ENCODE peak calls at places on chromosomes 1 and 21, in seven cellular contexts. D is GM23338, O is transverse colon, W is GM12878, K is H1, H is Panc1, V is K562. R is an unnamed sample.

GRCh38 chr1:236568285-236568894 is 35.9 kb downstream of the HEATR1 start:
- DNase-seq in D (no peak), O (no peak), W (no peak), K (no peak), H (no peak), V (no peak), R (no peak)

GRCh38 chr1:101236546-101237228 is at the start of gene S1PR1:
- DNase-seq in D (peak; percentile 88), O (peak; percentile 46), W (peak; percentile 28), K (peak; percentile 39), H (no peak), V (no peak), R (no peak)

GRCh38 chr1:65773391-65773790 is 19.3 kb upstream of the PDE4B start:
- DNase-seq in D (no peak), O (no peak), W (no peak), K (no peak), H (no peak), V (no peak), R (no peak)

GRCh38 chr21:44648557-44649311 is 2.5 kb downstream of the KRTAP10-11 start:
- DNase-seq in D (no peak), O (no peak), W (no peak), K (no peak), H (no peak), V (no peak), R (no peak)

GRCh38 chr1:25061596-25061995 is 131.5 kb upstream of the RUNX3 start:
- DNase-seq in D (no peak), O (no peak), W (no peak), K (no peak), H (no peak), V (no peak), R (no peak)

GRCh38 chr1:19809044-19809750 is 5.9 kb downstream of the RNF186 start:
- DNase-seq in D (peak; percentile 38), O (peak; percentile 48), W (no peak), K (no peak), H (no peak), V (no peak), R (no peak)

GRCh38 chr1:179034720-179035119 is 9.0 kb downstream of the FAM20B start:
- DNase-seq in D (no peak), O (no peak), W (peak; percentile 77), K (no peak), H (no peak), V (no peak), R (no peak)

GRCh38 chr1:157154940-157155514 is 16.8 kb upstream of the ETV3 start:
- DNase-seq in D (peak; percentile 24), O (peak; percentile 86), W (no peak), K (no peak), H (no peak), V (peak; percentile 71), R (no peak)

GRCh38 chr1:227315500-227316346 is 2.6 kb downstream of the CDC42BPA start:
- DNase-seq in D (peak; percentile 29), O (peak; percentile 66), W (no peak), K (no peak), H (no peak), V (peak; percentile 65), R (no peak)

GRCh38 chr1:150072959-150073358 is 5.4 kb downstream of the VPS45 start:
- DNase-seq in D (peak; percentile 6), O (no peak), W (no peak), K (no peak), H (no peak), V (no peak), R (no peak)

GRCh38 chr1:109530457-109531204 is 9.0 kb upstream of the GPR61 start:
- DNase-seq in D (no peak), O (no peak), W (no peak), K (no peak), H (no peak), V (no peak), R (no peak)

GRCh38 chr1:67816506-67816905 is 16.8 kb downstream of the GNG12 start:
- DNase-seq in D (no peak), O (peak; percentile 50), W (no peak), K (no peak), H (no peak), V (no peak), R (no peak)

GRCh38 chr1:109807822-109808680 is 44.3 kb upstream of the EPS8L3 start:
- DNase-seq in D (no peak), O (no peak), W (no peak), K (no peak), H (no peak), V (no peak), R (no peak)

GRCh38 chr1:246065592-246065991 is 441.5 kb downstream of the SMYD3 start:
- DNase-seq in D (peak; percentile 60), O (no peak), W (no peak), K (no peak), H (no peak), V (no peak), R (no peak)

GRCh38 chr1:38997034-38997900 is 6.2 kb downstream of the AKIRIN1 start:
- DNase-seq in D (no peak), O (no peak), W (no peak), K (no peak), H (no peak), V (no peak), R (no peak)

GRCh38 chr1:229384822-229385221 is 42.0 kb upstream of the CCSAP start:
- DNase-seq in D (no peak), O (no peak), W (no peak), K (no peak), H (no peak), V (no peak), R (no peak)

GRCh38 chr21:35371217-35371616 is 322.1 kb upstream of the RUNX1 start:
- DNase-seq in D (no peak), O (no peak), W (no peak), K (no peak), H (no peak), V (no peak), R (no peak)

GRCh38 chr1:220689696-220690095 is 467 bp upstream of the C1orf115 start:
- DNase-seq in D (no peak), O (no peak), W (no peak), K (no peak), H (no peak), V (no peak), R (no peak)

GRCh38 chr21:46322351-46323226 is 1.1 kb downstream of the C21orf58 start:
- DNase-seq in D (peak; percentile 45), O (no peak), W (no peak), K (no peak), H (no peak), V (no peak), R (no peak)

GRCh38 chr1:43241352-43241953 is 28.3 kb upstream of the TMEM125 start:
- DNase-seq in D (no peak), O (no peak), W (no peak), K (no peak), H (no peak), V (no peak), R (peak; percentile 77)

GRCh38 chr1:20355828-20356735 is 65.4 kb downstream of the VWA5B1 start:
- DNase-seq in D (no peak), O (peak; percentile 28), W (no peak), K (no peak), H (no peak), V (no peak), R (no peak)

GRCh38 chr1:240711020-240711419 is 99.1 kb upstream of the GREM2 start:
- DNase-seq in D (no peak), O (no peak), W (no peak), K (no peak), H (no peak), V (no peak), R (no peak)

GRCh38 chr1:158035014-158035413 is 41.6 kb downstream of the KIRREL1 start:
- DNase-seq in D (no peak), O (no peak), W (no peak), K (no peak), H (no peak), V (no peak), R (no peak)

DNA sequence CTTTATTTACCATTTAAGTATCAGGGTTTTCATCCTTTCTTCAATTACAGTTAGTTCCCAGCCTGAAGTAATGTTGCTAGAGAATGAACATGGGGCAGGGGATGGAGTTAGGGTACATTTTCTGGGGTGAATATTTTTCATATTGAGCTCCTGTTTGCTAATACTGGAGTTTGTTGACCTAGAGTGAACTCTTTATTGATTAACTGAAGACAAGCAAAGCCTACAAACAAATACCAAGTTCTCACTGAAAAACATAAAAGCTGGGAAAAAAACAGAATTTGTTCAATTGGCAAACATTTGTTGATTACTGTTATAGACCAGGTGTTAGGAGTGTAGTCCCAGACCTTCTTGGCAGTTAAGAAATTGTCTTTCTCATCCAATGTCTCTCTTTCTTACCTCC is 28.2 kb upstream of the PIGV start:
- DNase-seq in D (no peak), O (no peak), W (no peak), K (no peak), H (no peak), V (no peak), R (no peak)
- TF ChIP-seq CTCF in D (no peak), O (no peak), W (no peak), K (no peak), H (no peak), V (no peak), R (no peak)

GRCh38 chr1:234887026-234887910 is 241.4 kb downstream of the TOMM20 start:
- DNase-seq in D (no peak), O (no peak), W (no peak), K (no peak), H (no peak), V (no peak), R (no peak)

GRCh38 chr1:234885601-234886000 is 243.0 kb downstream of the TOMM20 start:
- DNase-seq in D (no peak), O (no peak), W (no peak), K (no peak), H (no peak), V (no peak), R (no peak)

GRCh38 chr1:234884006-234884405 is 244.6 kb downstream of the TOMM20 start:
- DNase-seq in D (no peak), O (no peak), W (no peak), K (no peak), H (no peak), V (no peak), R (no peak)

GRCh38 chr1:234884701-234885100 is 243.9 kb downstream of the TOMM20 start:
- DNase-seq in D (no peak), O (no peak), W (no peak), K (no peak), H (no peak), V (no peak), R (no peak)

GRCh38 chr1:234886081-234886874 is 242.4 kb downstream of the TOMM20 start:
- DNase-seq in D (no peak), O (no peak), W (no peak), K (no peak), H (no peak), V (no peak), R (no peak)
- TF ChIP-seq POLR2AphosphoS5 in D (no peak), O (no peak), W (no peak), K (no peak), H (no peak), V (no peak), R (peak; percentile 54)

DNA sequence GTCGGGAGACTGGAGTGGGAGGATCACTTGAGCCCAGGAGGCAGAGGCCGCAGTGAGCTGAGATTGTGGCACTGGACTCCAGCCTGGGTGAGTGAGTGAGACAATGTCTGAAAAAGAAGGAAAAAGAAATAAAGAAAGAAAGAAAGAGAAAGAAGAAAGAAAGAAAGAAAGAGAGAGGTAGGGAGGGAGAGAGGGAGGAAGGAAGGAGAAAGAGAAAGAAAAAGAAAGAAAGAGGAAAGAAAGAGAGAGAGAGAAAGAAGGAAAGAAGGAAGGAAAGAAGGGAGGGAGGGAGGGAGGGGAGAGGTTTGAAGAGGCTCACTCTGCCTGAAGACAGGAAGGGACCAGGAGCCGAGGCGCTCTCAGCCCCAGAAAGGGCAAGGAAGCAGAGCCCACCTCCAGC is 4.8 kb upstream of the TCP10L start:
- DNase-seq in D (no peak), O (no peak), W (no peak), K (no peak), H (no peak), V (no peak), R (no peak)
- TF ChIP-seq CTCF in D (no peak), O (no peak), W (no peak), K (no peak), H (no peak), V (no peak), R (no peak)

GRCh38 chr1:94045465-94046056 is 75.4 kb downstream of the ABCA4 start:
- DNase-seq in D (peak; percentile 98), O (peak; percentile 71), W (no peak), K (peak; percentile 81), H (peak; percentile 75), V (peak; percentile 63), R (no peak)
- TF ChIP-seq POLR2AphosphoS5 in D (no peak), O (no peak), W (no peak), K (no peak), H (peak; percentile 33), V (no peak), R (peak; percentile 57)